ENCODE peak calls at places on chromosomes 5 and 9, in seven cellular contexts. N is neural progenitor cell, A is GM23338, P is hepatocyte, R is gastrocnemius medialis, Q is fibroblast of lung, J is heart left ventricle. E is an unnamed sample.

GRCh38 chr9:19994296-19994695 is 205.5 kb upstream of the SLC24A2 start:
- DNase-seq in R (no peak), N (no peak), P (no peak), Q (peak; percentile 78), A (no peak), J (no peak), E (peak; percentile 48)

GRCh38 chr9:78972303-78973002 is 599.3 kb upstream of the TLE4 start:
- DNase-seq in R (no peak), Q (no peak), P (no peak), N (no peak), J (no peak), A (peak; percentile 70), E (no peak)

GRCh38 chr5:43410414-43410813 is 1.8 kb downstream of the CCL28 start:
- DNase-seq in A (no peak), J (no peak), R (no peak), N (no peak), P (no peak), Q (no peak), E (no peak)

GRCh38 chr9:133656211-133657119 is 20.3 kb downstream of the DBH start:
- DNase-seq in P (no peak), J (no peak), N (no peak), Q (no peak), A (no peak), R (no peak), E (no peak)

GRCh38 chr5:120682851-120683250 is 218.8 kb downstream of the PRR16 start:
- DNase-seq in R (no peak), J (no peak), A (no peak), Q (peak; percentile 83), P (no peak), N (no peak), E (no peak)

GRCh38 chr9:10876333-10876732 is 263.5 kb upstream of the PTPRD start:
- DNase-seq in N (no peak), J (no peak), A (no peak), P (no peak), Q (peak; percentile 15), R (no peak), E (no peak)

GRCh38 chr9:98330831-98331230 is 75.4 kb upstream of the TBC1D2 start:
- DNase-seq in R (no peak), J (no peak), Q (peak; percentile 77), P (no peak), A (no peak), N (no peak), E (no peak)

GRCh38 chr5:172223901-172224873 is 30.2 kb downstream of the EFCAB9 start:
- DNase-seq in P (no peak), N (peak; percentile 56), R (no peak), Q (no peak), A (no peak), J (no peak), E (no peak)

GRCh38 chr5:2659071-2659470 is 92.4 kb downstream of the IRX2 start:
- DNase-seq in A (no peak), N (no peak), P (no peak), R (no peak), Q (peak; percentile 28), J (no peak), E (no peak)

GRCh38 chr5:143008809-143009521 is 238.8 kb downstream of the ARHGAP26 start:
- DNase-seq in J (peak; percentile 26), R (no peak), A (no peak), P (no peak), Q (peak; percentile 99), N (no peak), E (peak; percentile 98)

GRCh38 chr5:5409151-5409810 is 13.2 kb upstream of the ICE1 start:
- DNase-seq in R (no peak), Q (no peak), P (no peak), J (no peak), A (peak; percentile 62), N (peak; percentile 26), E (no peak)

GRCh38 chr5:80114856-80115255 is 79.7 kb downstream of the THBS4 start:
- DNase-seq in P (no peak), N (no peak), J (no peak), R (no peak), Q (no peak), A (no peak), E (no peak)

GRCh38 chr9:114779352-114779845 is 26.4 kb downstream of the TNFSF15 start:
- DNase-seq in J (peak; percentile 13), N (no peak), P (peak; percentile 62), Q (peak; percentile 46), A (no peak), R (peak; percentile 13), E (no peak)

GRCh38 chr9:88387035-88387732 is 1.1 kb upstream of the SPIN1 start:
- DNase-seq in A (no peak), P (peak; percentile 79), J (peak; percentile 31), Q (peak; percentile 65), R (peak; percentile 21), N (peak; percentile 51), E (no peak)

GRCh38 chr5:55191165-55191564 is 18.2 kb upstream of the CDC20B start:
- DNase-seq in R (no peak), P (no peak), Q (no peak), A (no peak), N (no peak), J (no peak), E (no peak)

GRCh38 chr5:126365446-126366198 is 57.6 kb upstream of the GRAMD2B start:
- DNase-seq in P (peak; percentile 34), N (no peak), Q (no peak), R (no peak), A (no peak), J (no peak), E (no peak)

GRCh38 chr5:10513501-10514442 is 50.1 kb upstream of the ANKRD33B start:
- DNase-seq in Q (peak; percentile 95), A (peak; percentile 86), P (no peak), R (no peak), N (peak; percentile 52), J (no peak), E (no peak)

GRCh38 chr5:58019614-58020013 is 440.3 kb downstream of the PLK2 start:
- DNase-seq in N (no peak), A (no peak), R (peak; percentile 61), Q (peak; percentile 23), J (peak; percentile 62), P (peak; percentile 4), E (no peak)

GRCh38 chr9:98921740-98922139 is 22.0 kb upstream of the COL15A1 start:
- DNase-seq in R (no peak), J (no peak), A (no peak), N (no peak), Q (no peak), P (no peak), E (no peak)

GRCh38 chr5:134917070-134917831 is 12.3 kb downstream of the PCBD2 start:
- DNase-seq in J (no peak), N (peak; percentile 54), A (peak; percentile 70), P (peak; percentile 18), R (no peak), Q (no peak), E (no peak)

GRCh38 chr9:120692901-120693573 is 21.2 kb downstream of the MEGF9 start:
- DNase-seq in R (no peak), J (no peak), A (peak; percentile 44), Q (no peak), P (no peak), N (no peak), E (no peak)

GRCh38 chr5:135578685-135579341 is at the start of gene CXCL14:
- DNase-seq in J (no peak), R (peak; percentile 52), P (peak; percentile 74), N (peak; percentile 87), Q (peak; percentile 87), A (peak; percentile 84), E (no peak)

GRCh38 chr9:84862786-84863185 is 193.3 kb downstream of the NTRK2 start:
- DNase-seq in N (peak; percentile 79), J (peak; percentile 42), P (peak; percentile 58), R (no peak), Q (peak; percentile 70), A (peak; percentile 89), E (peak; percentile 50)

GRCh38 chr5:15674716-15675115 is 174.7 kb downstream of the FBXL7 start:
- DNase-seq in R (no peak), P (no peak), N (no peak), Q (peak; percentile 23), A (no peak), J (no peak), E (no peak)

GRCh38 chr9:101399641-101399965 is 952 bp downstream of the ZNF189 start:
- DNase-seq in P (no peak), R (no peak), Q (no peak), N (no peak), J (no peak), A (no peak), E (no peak)
- H3K36me3 ChIP-seq in P (peaks cover 28% of the 10 kb centered on the region), R (peaks cover 61% of the 10 kb centered on the region), Q (peaks cover 5% of the 10 kb centered on the region), N (peaks cover 44% of the 10 kb centered on the region), J (peaks cover 43% of the 10 kb centered on the region), A (peaks cover 30% of the 10 kb centered on the region), E (peaks cover 19% of the 10 kb centered on the region)

GRCh38 chr5:65623482-65623881 is 651 bp downstream of the TRIM23 start:
- DNase-seq in Q (no peak), R (no peak), P (peak; percentile 9), J (no peak), N (peak; percentile 6), A (no peak), E (no peak)

GRCh38 chr5:65620021-65620420 is 4.1 kb downstream of the TRIM23 start:
- DNase-seq in A (no peak), Q (no peak), R (no peak), N (no peak), P (no peak), J (no peak), E (no peak)

GRCh38 chr5:65625743-65626142 is 916 bp downstream of the SHLD3 start:
- DNase-seq in R (no peak), A (peak; percentile 13), J (no peak), P (no peak), N (no peak), Q (no peak), E (no peak)

GRCh38 chr5:65624570-65625555 is at the start of the genes SHLD3 and TRAPPC13:
- DNase-seq in Q (peak; percentile 84), N (peak; percentile 93), R (peak; percentile 82), P (peak; percentile 89), J (peak; percentile 85), A (peak; percentile 95), E (peak; percentile 46)

DNA sequence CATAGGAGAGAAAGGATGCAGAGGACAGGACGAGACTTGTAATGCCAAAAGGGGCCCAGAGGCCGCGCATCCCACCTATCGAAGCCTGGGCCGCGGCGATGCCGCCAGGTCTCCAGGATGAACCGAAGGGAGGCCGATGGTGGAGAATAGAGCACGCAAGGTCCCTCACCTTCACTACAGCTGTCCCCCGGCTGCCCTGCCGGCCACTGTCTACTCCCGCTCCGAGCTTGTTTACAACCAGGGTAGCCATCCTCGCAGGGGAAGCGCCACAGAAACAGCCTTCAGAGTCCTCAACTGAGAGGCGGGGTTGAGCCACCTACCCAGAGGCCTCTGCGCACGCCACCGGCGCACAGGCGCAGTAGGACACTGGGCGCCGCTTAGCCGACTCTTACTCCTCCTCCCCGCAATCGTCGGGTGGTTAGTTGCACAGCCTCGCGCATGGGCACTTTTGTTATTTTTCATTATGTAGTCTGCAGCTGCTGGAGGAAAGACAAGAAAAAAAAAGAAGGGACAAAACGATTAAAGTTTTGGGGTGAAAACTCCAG is at the start of gene TRIM23:
- DNase-seq in N (peak; percentile 96), J (peak; percentile 93), R (peak; percentile 92), A (peak; percentile 93), P (peak; percentile 97), Q (peak; percentile 91), E (peak; percentile 26)
- TF ChIP-seq CTCF in N (peak; percentile 13), J (no peak), R (no peak), A (no peak), P (peak; percentile 12), Q (no peak), E (no peak)

GRCh38 chr5:177598477-177598876 is 1.5 kb upstream of the B4GALT7 start:
- DNase-seq in Q (peak; percentile 18), J (no peak), P (no peak), N (no peak), A (no peak), R (no peak), E (no peak)
- H3K4me3 ChIP-seq in Q (no peak overlapping the region), J (no peak overlapping the region), P (no peak overlapping the region), N (no peak overlapping the region), A (no peak overlapping the region), R (no peak overlapping the region), E (no peak overlapping the region)

GRCh38 chr9:81589392-81589791 is 100.0 kb downstream of the TLE1 start:
- DNase-seq in R (no peak), Q (no peak), A (no peak), P (no peak), J (no peak), N (no peak), E (no peak)
- H3K36me3 ChIP-seq in R (peaks cover 53% of the 10 kb centered on the region), Q (peaks cover 6% of the 10 kb centered on the region), A (peaks cover 48% of the 10 kb centered on the region), P (no peaks in the 10 kb centered on the region), J (peaks cover 21% of the 10 kb centered on the region), N (peaks cover 7% of the 10 kb centered on the region), E (peaks cover 21% of the 10 kb centered on the region)